ENCODE peak calls at places on chromosome X, in five cellular contexts. R is epithelial cell of prostate, V is ovary, F is upper lobe of right lung, N is Kasumi-1. Z is an unnamed sample.

GRCh38 chrX:136822337-136823095 is 41.8 kb upstream of the ARHGEF6 start:
- DNase-seq in R (no peak), V (no peak), F (no peak), N (no peak), Z (no peak)

GRCh38 chrX:19585370-19586082 is 70.2 kb upstream of the MAP3K15 start:
- DNase-seq in R (no peak), V (no peak), F (no peak), N (no peak), Z (no peak)

GRCh38 chrX:110786486-110786885 is 9.1 kb downstream of the CHRDL1 start:
- DNase-seq in R (no peak), V (no peak), F (no peak), N (no peak), Z (no peak)

GRCh38 chrX:151359931-151360871 is 36.8 kb upstream of the VMA21 start:
- DNase-seq in R (no peak), V (peak; percentile 20), F (peak; percentile 66), N (peak; percentile 28), Z (peak; percentile 4)

GRCh38 chrX:50161143-50161542 is 39.7 kb downstream of the AKAP4 start:
- DNase-seq in R (no peak), V (no peak), F (no peak), N (no peak), Z (no peak)

GRCh38 chrX:16212436-16212835 is 45.2 kb downstream of the MAGEB17 start:
- DNase-seq in R (no peak), V (no peak), F (no peak), N (no peak), Z (no peak)

GRCh38 chrX:7059214-7059838 is 88.2 kb upstream of the STS start:
- DNase-seq in R (no peak), V (no peak), F (no peak), N (no peak), Z (no peak)

GRCh38 chrX:56783450-56783831 is 54.4 kb downstream of the NBDY start:
- DNase-seq in R (no peak), V (peak; percentile 89), F (no peak), N (no peak), Z (no peak)

GRCh38 chrX:68832516-68833447 is 4.0 kb downstream of the EFNB1 start:
- DNase-seq in R (no peak), V (no peak), F (no peak), N (no peak), Z (no peak)

GRCh38 chrX:45851434-45851991 is 650.8 kb upstream of the DIPK2B start:
- DNase-seq in R (peak; percentile 39), V (peak; percentile 37), F (peak; percentile 71), N (no peak), Z (peak; percentile 81)

GRCh38 chrX:81414630-81415029 is 212.7 kb downstream of the SH3BGRL start:
- DNase-seq in R (no peak), V (no peak), F (no peak), N (peak; percentile 8), Z (no peak)

GRCh38 chrX:65894138-65894537 is 145.7 kb downstream of the VSIG4 start:
- DNase-seq in R (no peak), V (no peak), F (no peak), N (no peak), Z (no peak)

GRCh38 chrX:153414838-153415552 is 3.7 kb downstream of the ZFP92 start:
- DNase-seq in R (no peak), V (no peak), F (peak; percentile 70), N (no peak), Z (no peak)

GRCh38 chrX:69320116-69320515 is 154.9 kb upstream of the PJA1 start:
- DNase-seq in R (no peak), V (no peak), F (no peak), N (no peak), Z (no peak)

GRCh38 chrX:21440911-21441310 is 66.7 kb downstream of the CNKSR2 start:
- DNase-seq in R (no peak), V (no peak), F (no peak), N (no peak), Z (no peak)

GRCh38 chrX:7711167-7711566 is 131.8 kb upstream of the VCX start:
- DNase-seq in R (peak; percentile 3), V (no peak), F (no peak), N (no peak), Z (peak; percentile 59)

Z was measured in foreskin keratinocyte.